ENCODE peak calls at places on chromosomes 12 and 14, in five cellular contexts. Q is osteoblast, W is prostate gland, P is RWPE2, S is dorsolateral prefrontal cortex. D is an unnamed sample. For H3K27me3, the result is how much of the 10 kb centered on the place peaks cover.

GRCh38 chr12:42698213-42698612 is 108.7 kb upstream of the PRICKLE1 start:
- DNase-seq in Q (no peak), P (no peak), S (no peak), W (no peak), D (peak)

GRCh38 chr14:77607741-77608302 is 8.6 kb downstream of the SPTLC2 start:
- DNase-seq in P (no peak), W (no peak), Q (peak), S (no peak), D (no peak)

GRCh38 chr14:101948666-101949205 is 15.6 kb upstream of the DYNC1H1 start:
- DNase-seq in Q (no peak), P (no peak), W (no peak), S (peak), D (no peak)

GRCh38 chr12:6294533-6295186 is 15.8 kb upstream of the PLEKHG6 start:
- DNase-seq in P (no peak), Q (peak), S (no peak), W (no peak), D (no peak)

GRCh38 chr14:51139221-51139681 is 44.3 kb upstream of the TRIM9 start:
- DNase-seq in P (no peak), W (no peak), Q (no peak), S (no peak), D (peak)

GRCh38 chr12:65891219-65891618 is 66.9 kb downstream of the HMGA2 start:
- DNase-seq in S (no peak), Q (peak), W (no peak), P (no peak), D (no peak)

GRCh38 chr14:96135285-96135684 is 69.4 kb upstream of the BDKRB2 start:
- DNase-seq in W (no peak), Q (no peak), P (no peak), S (no peak), D (no peak)

GRCh38 chr12:93434305-93434704 is 7.4 kb downstream of the UBE2N start:
- DNase-seq in P (no peak), W (no peak), Q (peak), S (no peak), D (no peak)

GRCh38 chr12:66662729-66663128 is 16.1 kb downstream of the GRIP1 start:
- DNase-seq in Q (no peak), P (no peak), W (no peak), S (no peak), D (no peak)

GRCh38 chr12:116204169-116204568 is 73.3 kb downstream of the MED13L start:
- DNase-seq in S (no peak), P (no peak), Q (no peak), W (no peak), D (no peak)

GRCh38 chr14:92556255-92556741 is 42.7 kb downstream of the RIN3 start:
- DNase-seq in Q (no peak), S (no peak), W (no peak), P (no peak), D (no peak)

GRCh38 chr14:68407838-68408237 is 385.0 kb downstream of the ZFP36L1 start:
- DNase-seq in Q (no peak), P (no peak), W (no peak), S (no peak), D (no peak)

GRCh38 chr12:1915082-1915968 is 3.1 kb downstream of the CACNA2D4 start:
- DNase-seq in P (no peak), S (peak), Q (peak), W (no peak), D (no peak)

GRCh38 chr12:94596596-94596995 is 53.8 kb downstream of the TMCC3 start:
- DNase-seq in W (no peak), S (no peak), Q (no peak), P (no peak), D (no peak)

GRCh38 chr12:111297703-111298426 is 71.0 kb downstream of the PHETA1 start:
- DNase-seq in Q (peak), P (no peak), S (no peak), W (no peak), D (no peak)

GRCh38 chr14:69247691-69248440 is 12.1 kb upstream of the GALNT16 start:
- DNase-seq in P (no peak), Q (peak), W (no peak), S (no peak), D (no peak)

GRCh38 chr12:101027200-101027599 is 182.8 kb downstream of the SLC5A8 start:
- DNase-seq in P (no peak), W (no peak), Q (no peak), S (no peak), D (no peak)

GRCh38 chr14:105099778-105100177 is 34.5 kb upstream of the GPR132 start:
- DNase-seq in S (no peak), P (peak), W (no peak), Q (no peak), D (no peak)

GRCh38 chr12:62846506-62846905 is 88.4 kb downstream of the PPM1H start:
- DNase-seq in Q (no peak), W (no peak), P (no peak), S (no peak), D (no peak)

GRCh38 chr12:88141774-88142609 is at the start of the genes CEP290 and TMTC3:
- DNase-seq in S (peak), W (peak), Q (peak), P (peak), D (peak)

GRCh38 chr12:17358850-17359249 is 731.1 kb downstream of the RERGL start:
- DNase-seq in W (no peak), Q (no peak), S (no peak), P (no peak), D (no peak)

GRCh38 chr14:105138021-105138541 is 30.5 kb downstream of the JAG2 start:
- DNase-seq in W (no peak), S (peak), P (peak), Q (peak), D (no peak)

GRCh38 chr12:71691504-71692129 is 5.7 kb downstream of the TMEM19 start:
- DNase-seq in P (no peak), W (no peak), Q (no peak), S (no peak), D (no peak)

GRCh38 chr12:19186722-19187661 is 57.5 kb downstream of the PLEKHA5 start:
- DNase-seq in W (peak), Q (no peak), P (no peak), S (no peak), D (no peak)

GRCh38 chr12:51923506-51924365 is 16.4 kb downstream of the ACVRL1 start:
- DNase-seq in S (no peak), W (no peak), Q (peak), P (no peak), D (no peak)

GRCh38 chr12:1360812-1361211 is 233.6 kb downstream of the FBXL14 start:
- DNase-seq in W (no peak), S (no peak), P (no peak), Q (no peak), D (peak)

GRCh38 chr14:85301506-85301905 is 228.4 kb upstream of the FLRT2 start:
- DNase-seq in S (no peak), W (no peak), P (no peak), Q (no peak), D (no peak)

GRCh38 chr12:44003721-44004120 is 167.8 kb downstream of the TMEM117 start:
- DNase-seq in W (no peak), Q (no peak), S (no peak), P (no peak), D (no peak)
- H3K27me3 ChIP-seq in W (under half), Q (under half), S (under half), P (under half), D (under half)

GRCh38 chr14:58467575-58467974 is 40.1 kb downstream of the KIAA0586 start:
- DNase-seq in P (no peak), Q (no peak), W (no peak), S (no peak), D (no peak)
- TF ChIP-seq CTCF in P (peak), Q (no peak), W (no peak), S (no peak), D (no peak)

GRCh38 chr14:86626530-86626929 is 1096.6 kb downstream of the FLRT2 start:
- DNase-seq in Q (no peak), W (no peak), P (no peak), S (no peak), D (no peak)
- H3K4me3 ChIP-seq in Q (no peak), W (no peak), P (no peak), S (no peak), D (no peak)

DNA sequence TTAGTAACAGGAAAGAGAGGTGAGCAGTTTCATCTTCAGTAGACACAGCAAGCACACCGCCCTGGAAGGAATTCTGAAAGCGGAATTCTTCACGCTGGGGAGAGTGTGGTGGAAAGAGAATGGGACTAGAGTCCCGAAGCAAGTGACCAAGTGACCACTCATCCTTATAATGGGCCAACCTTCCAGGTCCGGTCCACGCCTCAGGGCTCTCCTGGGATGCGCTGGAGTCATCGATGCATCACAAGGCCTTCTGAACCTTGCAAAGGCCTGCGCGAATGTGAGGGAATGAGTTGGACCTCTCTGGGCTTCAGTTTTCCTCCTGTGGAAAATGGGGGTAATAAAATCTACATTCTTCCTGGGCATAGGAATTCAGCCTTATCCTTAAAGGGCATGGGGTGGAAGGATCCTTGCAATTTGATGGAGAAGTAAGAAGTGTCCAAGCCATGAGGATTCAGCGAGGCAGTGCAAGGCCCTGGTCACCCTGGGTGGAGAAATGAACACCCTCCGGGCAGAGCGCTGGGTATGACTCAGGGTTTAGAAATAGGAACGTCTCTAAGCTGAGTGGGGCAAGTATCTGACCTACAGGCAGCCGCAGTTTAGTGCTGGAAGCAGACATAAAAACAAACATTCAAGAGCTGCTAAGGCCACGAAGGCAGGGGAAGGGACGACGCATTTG is 97.7 kb downstream of the SETD3 start:
- DNase-seq in Q (peak), P (no peak), W (no peak), S (no peak), D (no peak)
- H3K27me3 ChIP-seq in Q (under half), P (under half), W (under half), S (under half), D (under half)

GRCh38 chr12:124749725-124750124 is 113.9 kb downstream of the SCARB1 start:
- DNase-seq in S (no peak), W (no peak), P (no peak), Q (peak), D (no peak)

GRCh38 chr12:124750149-124750656 is 113.5 kb downstream of the SCARB1 start:
- DNase-seq in Q (no peak), P (no peak), W (no peak), S (no peak), D (no peak)

GRCh38 chr12:124751654-124752355 is 111.9 kb downstream of the SCARB1 start:
- DNase-seq in W (no peak), P (no peak), Q (peak), S (no peak), D (no peak)

GRCh38 chr12:124752437-124753229 is 111.0 kb downstream of the SCARB1 start:
- DNase-seq in W (no peak), P (no peak), S (no peak), Q (peak), D (no peak)

DNA sequence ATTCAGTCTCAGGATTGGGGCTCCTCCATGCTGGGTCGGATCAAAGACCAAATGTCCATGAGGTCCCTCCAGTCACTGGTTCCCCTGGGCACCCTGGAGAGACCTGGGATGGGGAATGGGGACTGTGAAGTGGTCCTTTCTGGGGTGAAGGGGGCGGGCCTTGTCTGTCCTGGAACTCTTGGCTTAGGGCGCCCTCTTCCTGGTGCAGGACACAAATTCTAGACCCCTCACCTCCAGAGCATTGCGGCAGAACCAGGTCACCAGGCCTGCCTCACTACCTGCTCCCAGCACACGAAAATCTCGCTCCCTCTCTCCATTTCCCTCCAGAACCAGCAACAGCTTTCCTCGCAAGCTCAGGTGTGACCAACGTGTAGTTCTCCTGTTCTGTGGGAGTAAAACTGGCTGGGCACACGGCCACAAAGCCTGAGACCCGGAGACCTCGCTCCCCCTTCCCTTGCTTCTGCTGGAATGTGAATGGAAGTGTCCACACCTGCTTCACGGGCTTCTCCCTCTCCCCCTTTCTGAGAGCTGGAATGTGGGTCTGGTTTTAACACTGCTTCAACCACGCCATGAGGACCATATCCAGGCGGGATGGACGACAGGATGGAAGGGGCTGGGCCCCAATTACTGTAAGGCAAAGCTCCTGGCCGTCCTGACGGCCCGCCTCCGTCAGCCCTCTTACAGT is 112.7 kb downstream of the SCARB1 start:
- DNase-seq in S (no peak), W (no peak), Q (peak), P (no peak), D (no peak)
- TF ChIP-seq CTCF in S (no peak), W (no peak), Q (peak), P (peak), D (peak)

GRCh38 chr12:81615031-81615430 is 144.1 kb downstream of the PPFIA2 start:
- DNase-seq in Q (no peak), P (no peak), S (no peak), W (no peak), D (no peak)

DNA sequence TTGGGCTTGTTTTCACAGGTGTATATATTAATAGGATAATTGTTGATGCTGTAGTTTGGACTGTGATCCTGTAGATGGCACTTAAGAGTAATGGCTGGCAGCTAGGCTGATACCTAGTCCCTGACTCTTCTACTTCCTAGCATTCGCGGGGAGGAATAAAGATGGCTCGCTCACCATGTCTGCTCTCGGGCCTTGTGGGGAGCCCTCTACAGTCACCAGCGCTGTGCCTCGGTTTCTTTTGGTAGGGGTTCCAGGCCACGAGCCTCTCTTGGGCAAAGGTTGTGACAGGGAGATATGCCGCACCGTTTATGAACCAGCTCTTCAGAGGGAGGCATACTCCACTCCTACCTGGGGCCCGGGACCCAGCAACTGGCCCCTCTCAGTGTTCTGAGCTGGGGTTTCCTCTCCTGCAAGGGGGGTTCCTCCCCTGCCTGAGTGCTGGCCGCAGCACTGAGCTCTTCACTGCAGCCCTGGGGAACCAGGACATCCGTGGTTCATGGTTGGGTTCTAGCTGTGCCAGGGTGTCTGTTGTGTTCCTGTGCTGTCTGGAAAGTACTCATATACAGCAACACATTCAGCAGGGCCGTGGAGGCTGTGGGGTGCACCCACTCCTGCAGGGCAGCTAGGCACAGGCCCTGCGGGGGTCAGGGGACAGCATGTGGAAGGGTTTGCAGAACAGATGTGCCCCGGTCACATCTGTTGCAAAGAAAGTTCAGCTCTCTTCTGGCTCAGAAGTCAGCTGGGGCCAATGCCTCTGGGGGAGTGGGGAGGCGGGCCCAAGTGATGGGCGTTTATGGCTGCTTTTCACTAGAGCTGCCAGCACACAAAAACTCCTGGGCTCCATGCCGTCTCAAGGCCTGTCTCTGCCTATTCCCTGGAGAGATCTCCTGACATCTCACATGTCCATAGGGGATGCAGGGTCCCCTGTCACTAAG is 147.9 kb downstream of the PPFIA2 start:
- DNase-seq in Q (no peak), W (no peak), S (no peak), P (peak), D (no peak)
- H3K4me3 ChIP-seq in Q (no peak), W (no peak), S (no peak), P (no peak), D (no peak)

DNA sequence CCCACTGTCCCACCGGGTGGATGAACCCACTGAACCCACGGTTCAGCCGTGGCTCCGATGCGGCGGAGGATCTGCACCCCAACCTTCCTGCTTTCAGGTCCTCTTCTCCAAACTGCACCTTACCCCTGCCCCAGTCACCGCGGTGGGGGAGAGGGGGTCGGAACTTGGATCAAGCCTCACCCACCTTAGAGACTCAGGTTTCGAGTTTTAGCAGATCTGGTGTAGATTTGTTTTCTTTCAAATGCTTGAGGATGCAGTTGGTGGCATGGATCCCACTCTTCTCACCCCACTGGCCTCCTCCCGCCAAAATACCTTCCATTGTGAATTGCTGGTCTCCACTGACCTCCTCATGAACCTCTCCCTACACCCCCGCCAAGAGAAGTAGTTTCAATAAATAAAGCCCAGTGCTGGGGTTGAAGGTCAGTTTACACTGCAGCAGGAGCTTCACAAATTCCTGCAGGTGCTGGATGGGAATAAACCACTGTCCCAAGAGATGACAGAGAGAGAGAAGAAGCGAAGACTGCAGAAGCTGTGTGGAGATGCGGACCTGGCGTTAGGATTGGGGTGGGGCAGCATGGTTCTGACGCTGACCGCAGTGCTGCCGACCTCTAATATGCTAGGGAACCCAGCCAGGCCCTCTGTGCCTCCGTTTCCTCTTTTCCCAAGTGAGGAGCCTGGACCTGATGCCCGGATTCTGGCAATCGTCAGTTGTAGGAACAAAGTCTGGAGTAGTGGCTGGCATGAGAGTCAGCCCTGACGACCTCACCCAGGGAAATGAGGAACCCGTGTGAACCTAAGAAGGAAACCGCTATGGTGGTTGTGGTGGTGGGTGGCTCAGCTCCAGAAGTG is 7.4 kb downstream of the TTC6 start:
- DNase-seq in S (no peak), P (no peak), Q (peak), W (no peak), D (no peak)
- H3K27me3 ChIP-seq in S (under half), P (under half), Q (half or more), W (under half), D (half or more)

DNA sequence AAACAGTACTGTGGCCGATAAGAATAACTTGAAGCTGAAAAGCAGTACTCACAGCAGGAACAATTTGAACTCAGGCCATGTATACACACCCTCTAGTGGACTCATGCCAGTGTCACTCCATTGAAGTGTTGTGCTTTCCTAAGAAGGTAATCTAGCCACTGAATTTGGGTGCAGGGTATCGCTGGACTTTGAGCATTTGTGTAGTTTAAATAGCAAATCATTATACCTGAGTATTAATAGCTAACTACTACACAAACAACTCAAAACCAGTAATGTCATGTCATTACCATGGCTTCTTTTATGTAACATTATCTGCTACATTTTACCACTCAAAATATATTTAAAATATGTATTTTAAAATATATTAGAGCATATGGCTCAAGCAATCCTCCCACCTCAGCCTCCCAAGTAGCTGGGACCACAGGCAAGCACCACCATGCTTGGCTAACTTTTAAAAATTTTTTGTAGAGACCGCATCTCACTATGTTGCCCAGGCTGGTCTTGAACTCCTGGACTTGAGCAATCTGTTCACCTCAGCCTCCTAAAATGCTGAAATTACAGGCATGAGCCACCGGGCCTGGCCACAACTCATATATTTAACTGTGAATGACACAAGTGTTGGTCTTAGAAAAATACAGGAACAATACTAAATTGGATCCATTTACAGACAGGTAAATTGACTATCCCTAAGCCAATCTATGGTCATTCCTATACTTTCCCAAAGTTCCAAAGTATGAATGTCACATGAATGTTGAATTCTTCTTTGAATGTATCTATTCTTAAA is 25.6 kb upstream of the ARID4A start:
- DNase-seq in S (no peak), W (no peak), P (no peak), Q (peak), D (no peak)
- TF ChIP-seq CTCF in S (no peak), W (no peak), P (peak), Q (no peak), D (peak)